ENCODE peak calls at places on chromosomes 3 and 15, in six cellular contexts. M, F, Q, I, T and C are unnamed samples.

GRCh38 chr3:99686955-99687612 is 48.7 kb downstream of the COL8A1 start:
- DNase-seq in T (peak; percentile 24), Q (peak; percentile 72), F (peak; percentile 82), M (peak; percentile 83), I (peak; percentile 6), C (peak; percentile 36)

GRCh38 chr15:47551079-47551478 is 166.2 kb upstream of the SEMA6D start:
- DNase-seq in T (peak; percentile 2), F (peak; percentile 20), I (no peak), Q (no peak), M (no peak), C (no peak)

GRCh38 chr3:126313580-126314304 is 43.5 kb downstream of the KLF15 start:
- DNase-seq in I (no peak), F (no peak), T (no peak), Q (no peak), M (peak; percentile 10), C (no peak)

GRCh38 chr3:60746690-60747416 is 504.4 kb downstream of the FHIT start:
- DNase-seq in I (no peak), M (no peak), F (no peak), Q (no peak), T (no peak), C (no peak)

GRCh38 chr3:14263317-14264005 is 84.8 kb downstream of the LSM3 start:
- DNase-seq in M (no peak), T (no peak), I (no peak), F (no peak), Q (no peak), C (no peak)

GRCh38 chr3:37319784-37320183 is 145.4 kb upstream of the LRRFIP2 start:
- DNase-seq in I (no peak), F (no peak), Q (no peak), T (no peak), M (no peak), C (no peak)

GRCh38 chr15:88636654-88637053 is 2.2 kb upstream of the ISG20 start:
- DNase-seq in Q (peak; percentile 19), I (no peak), F (no peak), M (no peak), T (no peak), C (no peak)

GRCh38 chr3:136456196-136456595 is 206.1 kb downstream of the PCCB start:
- DNase-seq in I (no peak), T (no peak), Q (no peak), F (no peak), M (no peak), C (no peak)

GRCh38 chr3:184040010-184040409 is 8.5 kb downstream of the HTR3D start:
- DNase-seq in I (no peak), F (peak; percentile 67), T (no peak), Q (no peak), M (peak; percentile 39), C (no peak)

GRCh38 chr15:39925112-39925830 is 5.2 kb upstream of the GPR176 start:
- DNase-seq in M (no peak), F (peak; percentile 68), I (no peak), Q (no peak), T (no peak), C (peak; percentile 11)

GRCh38 chr15:98868564-98868963 is 139.0 kb downstream of the PGPEP1L start:
- DNase-seq in T (no peak), F (no peak), I (no peak), M (no peak), Q (no peak), C (no peak)